ENCODE peak calls at places on chromosomes 7 and 10, in six cellular contexts. One of them, this sample, is unnamed.

GRCh38 chr10:78515037-78515872 is 481.6 kb downstream of the RPS24 start:
- DNase-seq in activated CD4-positive, alpha-beta T cell treated with anti-CD3 and anti-CD28 coated beads, Interleukin-2, amount 50 U/mL, for 1 hour: no peak
- DNase-seq in GM12891: no peak
- DNase-seq in dermis microvascular lymphatic vessel endothelial cell: no peak
- DNase-seq in NCI-H748 treated with DMSO at 0.1 percent for 48 hours: no peak
- DNase-seq in astrocyte: no peak
- DNase-seq in this sample: no peak

GRCh38 chr7:102425639-102426267 is 7.6 kb upstream of the ORAI2 start:
- DNase-seq in astrocyte: no peak
- DNase-seq in activated CD4-positive, alpha-beta T cell treated with anti-CD3 and anti-CD28 coated beads, Interleukin-2, amount 50 U/mL, for 1 hour: peak; percentile 82
- DNase-seq in GM12891: peak; percentile 72
- DNase-seq in NCI-H748 treated with DMSO at 0.1 percent for 48 hours: no peak
- DNase-seq in dermis microvascular lymphatic vessel endothelial cell: no peak
- DNase-seq in this sample: no peak

GRCh38 chr10:97089209-97089865 is 96.4 kb downstream of the SLIT1 start:
- DNase-seq in dermis microvascular lymphatic vessel endothelial cell: no peak
- DNase-seq in NCI-H748 treated with DMSO at 0.1 percent for 48 hours: no peak
- DNase-seq in activated CD4-positive, alpha-beta T cell treated with anti-CD3 and anti-CD28 coated beads, Interleukin-2, amount 50 U/mL, for 1 hour: no peak
- DNase-seq in astrocyte: no peak
- DNase-seq in GM12891: no peak
- DNase-seq in this sample: peak; percentile 55

GRCh38 chr7:4610768-4611467 is 71.2 kb upstream of the FOXK1 start:
- DNase-seq in activated CD4-positive, alpha-beta T cell treated with anti-CD3 and anti-CD28 coated beads, Interleukin-2, amount 50 U/mL, for 1 hour: peak; percentile 37
- DNase-seq in dermis microvascular lymphatic vessel endothelial cell: peak; percentile 74
- DNase-seq in NCI-H748 treated with DMSO at 0.1 percent for 48 hours: peak; percentile 75
- DNase-seq in astrocyte: peak; percentile 39
- DNase-seq in GM12891: no peak
- DNase-seq in this sample: peak; percentile 60

GRCh38 chr7:14754631-14755030 is 147.9 kb downstream of the DGKB start:
- DNase-seq in activated CD4-positive, alpha-beta T cell treated with anti-CD3 and anti-CD28 coated beads, Interleukin-2, amount 50 U/mL, for 1 hour: no peak
- DNase-seq in dermis microvascular lymphatic vessel endothelial cell: peak; percentile 68
- DNase-seq in astrocyte: peak; percentile 59
- DNase-seq in GM12891: no peak
- DNase-seq in NCI-H748 treated with DMSO at 0.1 percent for 48 hours: peak; percentile 80
- DNase-seq in this sample: peak; percentile 61

GRCh38 chr10:60535427-60535826 is 145.8 kb upstream of the ANK3 start:
- DNase-seq in NCI-H748 treated with DMSO at 0.1 percent for 48 hours: no peak
- DNase-seq in GM12891: no peak
- DNase-seq in astrocyte: no peak
- DNase-seq in dermis microvascular lymphatic vessel endothelial cell: no peak
- DNase-seq in activated CD4-positive, alpha-beta T cell treated with anti-CD3 and anti-CD28 coated beads, Interleukin-2, amount 50 U/mL, for 1 hour: no peak
- DNase-seq in this sample: no peak

GRCh38 chr10:90407116-90407515 is 450.7 kb downstream of the HTR7 start:
- DNase-seq in astrocyte: peak; percentile 74
- DNase-seq in dermis microvascular lymphatic vessel endothelial cell: peak; percentile 10
- DNase-seq in activated CD4-positive, alpha-beta T cell treated with anti-CD3 and anti-CD28 coated beads, Interleukin-2, amount 50 U/mL, for 1 hour: no peak
- DNase-seq in GM12891: no peak
- DNase-seq in NCI-H748 treated with DMSO at 0.1 percent for 48 hours: no peak
- DNase-seq in this sample: no peak

GRCh38 chr10:84388148-84388547 is 59.8 kb downstream of the CCSER2 start:
- DNase-seq in astrocyte: no peak
- DNase-seq in NCI-H748 treated with DMSO at 0.1 percent for 48 hours: no peak
- DNase-seq in GM12891: no peak
- DNase-seq in activated CD4-positive, alpha-beta T cell treated with anti-CD3 and anti-CD28 coated beads, Interleukin-2, amount 50 U/mL, for 1 hour: no peak
- DNase-seq in dermis microvascular lymphatic vessel endothelial cell: no peak
- DNase-seq in this sample: no peak

GRCh38 chr10:25068152-25069058 is 52.0 kb downstream of the THNSL1 start:
- DNase-seq in dermis microvascular lymphatic vessel endothelial cell: peak; percentile 90
- DNase-seq in GM12891: no peak
- DNase-seq in astrocyte: peak; percentile 82
- DNase-seq in activated CD4-positive, alpha-beta T cell treated with anti-CD3 and anti-CD28 coated beads, Interleukin-2, amount 50 U/mL, for 1 hour: no peak
- DNase-seq in NCI-H748 treated with DMSO at 0.1 percent for 48 hours: no peak
- DNase-seq in this sample: no peak

GRCh38 chr7:47283497-47284131 is 298.3 kb downstream of the TNS3 start:
- DNase-seq in dermis microvascular lymphatic vessel endothelial cell: no peak
- DNase-seq in NCI-H748 treated with DMSO at 0.1 percent for 48 hours: no peak
- DNase-seq in GM12891: no peak
- DNase-seq in astrocyte: no peak
- DNase-seq in activated CD4-positive, alpha-beta T cell treated with anti-CD3 and anti-CD28 coated beads, Interleukin-2, amount 50 U/mL, for 1 hour: no peak
- DNase-seq in this sample: no peak

GRCh38 chr10:102299873-102300272 is 54.5 kb downstream of the GBF1 start:
- DNase-seq in GM12891: no peak
- DNase-seq in NCI-H748 treated with DMSO at 0.1 percent for 48 hours: no peak
- DNase-seq in activated CD4-positive, alpha-beta T cell treated with anti-CD3 and anti-CD28 coated beads, Interleukin-2, amount 50 U/mL, for 1 hour: no peak
- DNase-seq in astrocyte: peak; percentile 88
- DNase-seq in dermis microvascular lymphatic vessel endothelial cell: peak; percentile 55
- DNase-seq in this sample: peak; percentile 71

GRCh38 chr10:70571636-70572439 is 30.7 kb downstream of the PRF1 start:
- DNase-seq in astrocyte: no peak
- DNase-seq in GM12891: no peak
- DNase-seq in dermis microvascular lymphatic vessel endothelial cell: no peak
- DNase-seq in activated CD4-positive, alpha-beta T cell treated with anti-CD3 and anti-CD28 coated beads, Interleukin-2, amount 50 U/mL, for 1 hour: no peak
- DNase-seq in NCI-H748 treated with DMSO at 0.1 percent for 48 hours: no peak
- DNase-seq in this sample: no peak

GRCh38 chr10:88725798-88726197 is 19.7 kb downstream of the LIPK start:
- DNase-seq in NCI-H748 treated with DMSO at 0.1 percent for 48 hours: no peak
- DNase-seq in dermis microvascular lymphatic vessel endothelial cell: no peak
- DNase-seq in GM12891: no peak
- DNase-seq in astrocyte: no peak
- DNase-seq in activated CD4-positive, alpha-beta T cell treated with anti-CD3 and anti-CD28 coated beads, Interleukin-2, amount 50 U/mL, for 1 hour: no peak
- DNase-seq in this sample: no peak

GRCh38 chr7:35839860-35840854 is 39.3 kb downstream of the SEPTIN7 start:
- DNase-seq in activated CD4-positive, alpha-beta T cell treated with anti-CD3 and anti-CD28 coated beads, Interleukin-2, amount 50 U/mL, for 1 hour: no peak
- DNase-seq in dermis microvascular lymphatic vessel endothelial cell: peak; percentile 5
- DNase-seq in NCI-H748 treated with DMSO at 0.1 percent for 48 hours: no peak
- DNase-seq in GM12891: no peak
- DNase-seq in astrocyte: peak; percentile 61
- DNase-seq in this sample: peak; percentile 71

GRCh38 chr10:22245567-22245966 is 27.8 kb upstream of the EBLN1 start:
- DNase-seq in NCI-H748 treated with DMSO at 0.1 percent for 48 hours: no peak
- DNase-seq in activated CD4-positive, alpha-beta T cell treated with anti-CD3 and anti-CD28 coated beads, Interleukin-2, amount 50 U/mL, for 1 hour: no peak
- DNase-seq in astrocyte: peak; percentile 59
- DNase-seq in GM12891: no peak
- DNase-seq in dermis microvascular lymphatic vessel endothelial cell: peak; percentile 20
- DNase-seq in this sample: peak; percentile 84

GRCh38 chr10:118967160-118967559 is 62.4 kb upstream of the NANOS1 start:
- DNase-seq in astrocyte: no peak
- DNase-seq in dermis microvascular lymphatic vessel endothelial cell: no peak
- DNase-seq in activated CD4-positive, alpha-beta T cell treated with anti-CD3 and anti-CD28 coated beads, Interleukin-2, amount 50 U/mL, for 1 hour: no peak
- DNase-seq in NCI-H748 treated with DMSO at 0.1 percent for 48 hours: no peak
- DNase-seq in GM12891: no peak
- DNase-seq in this sample: no peak

GRCh38 chr7:111638048-111638447 is 75.8 kb upstream of the IMMP2L start:
- DNase-seq in activated CD4-positive, alpha-beta T cell treated with anti-CD3 and anti-CD28 coated beads, Interleukin-2, amount 50 U/mL, for 1 hour: no peak
- DNase-seq in NCI-H748 treated with DMSO at 0.1 percent for 48 hours: no peak
- DNase-seq in GM12891: no peak
- DNase-seq in astrocyte: no peak
- DNase-seq in dermis microvascular lymphatic vessel endothelial cell: no peak
- DNase-seq in this sample: no peak

GRCh38 chr10:3928569-3928968 is 143.6 kb upstream of the KLF6 start:
- DNase-seq in astrocyte: no peak
- DNase-seq in dermis microvascular lymphatic vessel endothelial cell: no peak
- DNase-seq in activated CD4-positive, alpha-beta T cell treated with anti-CD3 and anti-CD28 coated beads, Interleukin-2, amount 50 U/mL, for 1 hour: no peak
- DNase-seq in NCI-H748 treated with DMSO at 0.1 percent for 48 hours: no peak
- DNase-seq in GM12891: no peak
- DNase-seq in this sample: no peak

GRCh38 chr10:84237199-84238051 is 3.9 kb downstream of the LRIT1 start:
- DNase-seq in NCI-H748 treated with DMSO at 0.1 percent for 48 hours: no peak
- DNase-seq in dermis microvascular lymphatic vessel endothelial cell: no peak
- DNase-seq in activated CD4-positive, alpha-beta T cell treated with anti-CD3 and anti-CD28 coated beads, Interleukin-2, amount 50 U/mL, for 1 hour: no peak
- DNase-seq in astrocyte: no peak
- DNase-seq in GM12891: no peak
- DNase-seq in this sample: no peak